ENCODE peak calls at places on chromosome 11, in six cellular contexts. One of them, this sample, is unnamed.

GRCh38 chr11:103480421-103480820 is 371.2 kb downstream of the DYNC2H1 start:
- DNase-seq in foreskin fibroblast: no peak
- DNase-seq in sciatic nerve: no peak
- DNase-seq in stimulated activated CD4-positive, alpha-beta T cell treated with anti-CD3 and anti-CD28 coated beads, Interleukin-1b, Interleukin-23, amount 100 ng/mL, for 4 hours: no peak
- DNase-seq in Ammon's horn: no peak
- DNase-seq in heart right ventricle: no peak
- DNase-seq in this sample: no peak

GRCh38 chr11:122007611-122008071 is 108.4 kb downstream of the BLID start:
- DNase-seq in heart right ventricle: peak; percentile 44
- DNase-seq in sciatic nerve: peak; percentile 66
- DNase-seq in stimulated activated CD4-positive, alpha-beta T cell treated with anti-CD3 and anti-CD28 coated beads, Interleukin-1b, Interleukin-23, amount 100 ng/mL, for 4 hours: no peak
- DNase-seq in Ammon's horn: peak; percentile 71
- DNase-seq in foreskin fibroblast: no peak
- DNase-seq in this sample: peak; percentile 24

GRCh38 chr11:118820412-118821357 is 29.7 kb upstream of the DDX6 start:
- DNase-seq in sciatic nerve: no peak
- DNase-seq in stimulated activated CD4-positive, alpha-beta T cell treated with anti-CD3 and anti-CD28 coated beads, Interleukin-1b, Interleukin-23, amount 100 ng/mL, for 4 hours: no peak
- DNase-seq in Ammon's horn: peak; percentile 69
- DNase-seq in heart right ventricle: peak; percentile 77
- DNase-seq in foreskin fibroblast: no peak
- DNase-seq in this sample: peak; percentile 93

GRCh38 chr11:16783321-16783801 is 44.9 kb downstream of the C11orf58 start:
- DNase-seq in stimulated activated CD4-positive, alpha-beta T cell treated with anti-CD3 and anti-CD28 coated beads, Interleukin-1b, Interleukin-23, amount 100 ng/mL, for 4 hours: no peak
- DNase-seq in foreskin fibroblast: no peak
- DNase-seq in sciatic nerve: peak; percentile 55
- DNase-seq in heart right ventricle: no peak
- DNase-seq in Ammon's horn: no peak
- DNase-seq in this sample: no peak

GRCh38 chr11:93031386-93031785 is 61.9 kb downstream of the MTNR1B start:
- DNase-seq in Ammon's horn: no peak
- DNase-seq in sciatic nerve: no peak
- DNase-seq in heart right ventricle: no peak
- DNase-seq in stimulated activated CD4-positive, alpha-beta T cell treated with anti-CD3 and anti-CD28 coated beads, Interleukin-1b, Interleukin-23, amount 100 ng/mL, for 4 hours: no peak
- DNase-seq in foreskin fibroblast: no peak
- DNase-seq in this sample: no peak

GRCh38 chr11:19723572-19724342 is 11.1 kb downstream of the NAV2 start:
- DNase-seq in stimulated activated CD4-positive, alpha-beta T cell treated with anti-CD3 and anti-CD28 coated beads, Interleukin-1b, Interleukin-23, amount 100 ng/mL, for 4 hours: no peak
- DNase-seq in heart right ventricle: no peak
- DNase-seq in foreskin fibroblast: peak; percentile 75
- DNase-seq in Ammon's horn: no peak
- DNase-seq in sciatic nerve: no peak
- DNase-seq in this sample: peak; percentile 35

GRCh38 chr11:1150769-1151365 is 6.9 kb upstream of the MUC5AC start:
- DNase-seq in sciatic nerve: no peak
- DNase-seq in stimulated activated CD4-positive, alpha-beta T cell treated with anti-CD3 and anti-CD28 coated beads, Interleukin-1b, Interleukin-23, amount 100 ng/mL, for 4 hours: no peak
- DNase-seq in Ammon's horn: no peak
- DNase-seq in heart right ventricle: no peak
- DNase-seq in foreskin fibroblast: peak; percentile 24
- DNase-seq in this sample: no peak

GRCh38 chr11:46332568-46333128 is 14.6 kb upstream of the DGKZ start:
- DNase-seq in stimulated activated CD4-positive, alpha-beta T cell treated with anti-CD3 and anti-CD28 coated beads, Interleukin-1b, Interleukin-23, amount 100 ng/mL, for 4 hours: peak; percentile 65
- DNase-seq in foreskin fibroblast: no peak
- DNase-seq in Ammon's horn: no peak
- DNase-seq in sciatic nerve: no peak
- DNase-seq in heart right ventricle: no peak
- DNase-seq in this sample: no peak

GRCh38 chr11:79244175-79244804 is 196.5 kb downstream of the TENM4 start:
- DNase-seq in foreskin fibroblast: peak; percentile 88
- DNase-seq in sciatic nerve: no peak
- DNase-seq in Ammon's horn: no peak
- DNase-seq in heart right ventricle: no peak
- DNase-seq in stimulated activated CD4-positive, alpha-beta T cell treated with anti-CD3 and anti-CD28 coated beads, Interleukin-1b, Interleukin-23, amount 100 ng/mL, for 4 hours: no peak
- DNase-seq in this sample: no peak

GRCh38 chr11:130103296-130103814 is 33.7 kb downstream of the APLP2 start:
- DNase-seq in foreskin fibroblast: peak; percentile 98
- DNase-seq in Ammon's horn: no peak
- DNase-seq in heart right ventricle: no peak
- DNase-seq in sciatic nerve: no peak
- DNase-seq in stimulated activated CD4-positive, alpha-beta T cell treated with anti-CD3 and anti-CD28 coated beads, Interleukin-1b, Interleukin-23, amount 100 ng/mL, for 4 hours: no peak
- DNase-seq in this sample: peak; percentile 16

GRCh38 chr11:73999581-74000306 is 9.1 kb downstream of the UCP3 start:
- DNase-seq in Ammon's horn: no peak
- DNase-seq in heart right ventricle: no peak
- DNase-seq in stimulated activated CD4-positive, alpha-beta T cell treated with anti-CD3 and anti-CD28 coated beads, Interleukin-1b, Interleukin-23, amount 100 ng/mL, for 4 hours: no peak
- DNase-seq in sciatic nerve: peak; percentile 5
- DNase-seq in foreskin fibroblast: no peak
- DNase-seq in this sample: no peak

GRCh38 chr11:75313457-75314272 is 37.8 kb downstream of the ARRB1 start:
- DNase-seq in sciatic nerve: peak; percentile 82
- DNase-seq in heart right ventricle: peak; percentile 72
- DNase-seq in stimulated activated CD4-positive, alpha-beta T cell treated with anti-CD3 and anti-CD28 coated beads, Interleukin-1b, Interleukin-23, amount 100 ng/mL, for 4 hours: no peak
- DNase-seq in foreskin fibroblast: peak; percentile 65
- DNase-seq in Ammon's horn: peak; percentile 70
- DNase-seq in this sample: peak; percentile 66

This sample was measured in adrenal gland.